ENCODE peak calls at places on chromosome 6, in eight cellular contexts. V is lung microvascular endothelial cell; X is lung; R is GM12865; S is CD8-positive, alpha-beta memory T cell; N is fibroblast of lung; Y is mucosa of descending colon; J is astrocyte of the spinal cord. C is an unnamed sample.
A peak's percentile ranks its signal among the peaks of the same experiment; 100 is the strongest.

GRCh38 chr6:28580484-28580883 is 54.8 kb downstream of the GPX5 start:
- DNase-seq in V (no peak), J (no peak), X (no peak), S (no peak), R (no peak), Y (no peak), N (no peak), C (peak; percentile 29)

GRCh38 chr6:145233955-145234354 is 501.4 kb downstream of the EPM2A start:
- DNase-seq in Y (no peak), V (no peak), S (no peak), R (no peak), X (no peak), N (no peak), J (no peak), C (no peak)

GRCh38 chr6:352896-353470 is 38.6 kb upstream of the IRF4 start:
- DNase-seq in X (no peak), Y (no peak), S (no peak), V (no peak), N (no peak), J (no peak), R (no peak), C (no peak)

GRCh38 chr6:20900396-20901160 is 366.3 kb downstream of the CDKAL1 start:
- DNase-seq in S (no peak), J (no peak), N (no peak), V (no peak), R (peak; percentile 77), Y (no peak), X (no peak), C (no peak)

GRCh38 chr6:43376551-43376981 is 7.1 kb upstream of the ZNF318 start:
- DNase-seq in N (no peak), X (no peak), S (no peak), Y (no peak), J (no peak), V (no peak), R (peak; percentile 87), C (no peak)

GRCh38 chr6:157873735-157874344 is 50.8 kb downstream of the SNX9 start:
- DNase-seq in X (peak; percentile 70), S (peak; percentile 61), N (peak; percentile 76), V (peak; percentile 81), J (peak; percentile 73), R (peak; percentile 85), Y (peak; percentile 91), C (peak; percentile 50)

GRCh38 chr6:159760602-159761057 is 1.2 kb upstream of the ACAT2 start:
- DNase-seq in J (peak; percentile 50), Y (no peak), V (peak; percentile 56), S (no peak), N (peak; percentile 31), X (no peak), R (no peak), C (peak; percentile 37)

GRCh38 chr6:165889636-165890403 is 226.8 kb upstream of the PDE10A start:
- DNase-seq in J (peak; percentile 48), R (peak; percentile 35), S (no peak), V (no peak), Y (peak; percentile 16), N (peak; percentile 60), X (no peak), C (no peak)

GRCh38 chr6:44268095-44268628 is 2.1 kb upstream of the TMEM151B start:
- DNase-seq in X (peak; percentile 61), R (peak; percentile 73), N (peak; percentile 51), V (peak; percentile 55), S (peak; percentile 39), J (peak; percentile 38), Y (peak; percentile 83), C (no peak)

GRCh38 chr6:30100585-30101422 is 12.1 kb downstream of the TRIM31 start:
- DNase-seq in X (peak; percentile 38), Y (peak; percentile 79), R (no peak), S (peak; percentile 13), N (no peak), V (no peak), J (no peak), C (no peak)

GRCh38 chr6:106702451-106703110 is 73.2 kb downstream of the QRSL1 start:
- DNase-seq in Y (peak; percentile 28), X (no peak), R (peak; percentile 89), V (no peak), J (no peak), S (no peak), N (no peak), C (no peak)

GRCh38 chr6:168192901-168193815 is 114.1 kb upstream of the FRMD1 start:
- DNase-seq in V (no peak), N (no peak), Y (no peak), J (no peak), S (no peak), R (no peak), X (no peak), C (no peak)

GRCh38 chr6:36015666-36016065 is 8.8 kb downstream of the SLC26A8 start:
- DNase-seq in R (no peak), S (no peak), N (no peak), V (no peak), X (no peak), Y (no peak), J (no peak), C (no peak)

GRCh38 chr6:154039231-154039842 is at the start of gene OPRM1:
- DNase-seq in S (no peak), Y (peak; percentile 9), V (peak; percentile 11), J (peak; percentile 40), X (no peak), R (peak; percentile 22), N (peak; percentile 11), C (no peak)

GRCh38 chr6:63634630-63635029 is 972 bp upstream of the PHF3 start:
- DNase-seq in J (peak; percentile 20), S (no peak), X (no peak), V (no peak), R (no peak), Y (no peak), N (no peak), C (no peak)

GRCh38 chr6:105795913-105796517 is 290.1 kb upstream of the PRDM1 start:
- DNase-seq in V (no peak), X (no peak), R (no peak), S (no peak), N (no peak), Y (no peak), J (no peak), C (no peak)

GRCh38 chr6:82045965-82046756 is 201.4 kb downstream of the IBTK start:
- DNase-seq in V (no peak), S (no peak), X (no peak), J (peak; percentile 92), Y (no peak), N (peak; percentile 78), R (no peak), C (peak; percentile 84)

GRCh38 chr6:56091159-56091869 is 156.1 kb downstream of the COL21A1 start:
- DNase-seq in N (peak; percentile 91), J (peak; percentile 94), S (no peak), Y (no peak), X (no peak), V (peak; percentile 78), R (no peak), C (peak; percentile 80)

GRCh38 chr6:166488701-166489100 is 97.8 kb downstream of the RAMACL start:
- DNase-seq in Y (no peak), S (no peak), N (no peak), X (no peak), J (no peak), V (no peak), R (no peak), C (no peak)

GRCh38 chr6:33962186-33962585 is 158.4 kb upstream of the MLN start:
- DNase-seq in V (no peak), J (no peak), N (peak; percentile 15), Y (no peak), X (no peak), R (no peak), S (no peak), C (peak; percentile 28)

GRCh38 chr6:154596701-154597100 is 86.2 kb upstream of the CNKSR3 start:
- DNase-seq in N (no peak), J (no peak), Y (no peak), V (no peak), R (no peak), X (no peak), S (no peak), C (no peak)

GRCh38 chr6:98777762-98778161 is 56.6 kb upstream of the POU3F2 start:
- DNase-seq in X (no peak), N (no peak), R (peak; percentile 72), Y (no peak), V (no peak), J (no peak), S (no peak), C (no peak)

GRCh38 chr6:137810554-137811120 is 56.4 kb upstream of the TNFAIP3 start:
- DNase-seq in Y (no peak), N (no peak), R (no peak), X (no peak), S (no peak), V (no peak), J (no peak), C (no peak)

GRCh38 chr6:136527831-136528230 is 22.4 kb downstream of the MAP7 start:
- DNase-seq in X (no peak), S (no peak), N (no peak), V (no peak), Y (no peak), J (no peak), R (no peak), C (no peak)

GRCh38 chr6:5124526-5124925 is 39.4 kb downstream of the PPP1R3G start:
- DNase-seq in J (no peak), X (no peak), S (no peak), Y (no peak), R (no peak), V (no peak), N (no peak), C (no peak)

GRCh38 chr6:157550114-157550989 is 169.4 kb downstream of the ZDHHC14 start:
- DNase-seq in X (no peak), Y (no peak), V (no peak), N (no peak), S (peak; percentile 13), R (peak; percentile 80), J (no peak), C (no peak)

GRCh38 chr6:157984686-157985225 is 3.1 kb downstream of the SYNJ2 start:
- DNase-seq in V (peak; percentile 20), J (no peak), S (no peak), R (no peak), N (no peak), X (no peak), Y (no peak), C (no peak)

GRCh38 chr6:137145421-137145820 is 28.0 kb downstream of the IL22RA2 start:
- DNase-seq in S (no peak), J (no peak), R (no peak), N (no peak), V (no peak), Y (no peak), X (no peak), C (peak; percentile 43)

GRCh38 chr6:124943658-124944057 is 18.6 kb upstream of the RNF217 start:
- DNase-seq in Y (no peak), J (no peak), N (no peak), R (no peak), X (no peak), S (no peak), V (no peak), C (peak; percentile 57)

GRCh38 chr6:44275749-44276648 is 5.7 kb downstream of the TMEM151B start:
- DNase-seq in J (no peak), Y (no peak), N (no peak), V (no peak), X (no peak), R (no peak), S (no peak), C (no peak)

GRCh38 chr6:63640062-63640461 is 4.5 kb downstream of the PHF3 start:
- DNase-seq in N (peak; percentile 50), V (peak; percentile 7), J (peak; percentile 42), Y (no peak), S (no peak), X (no peak), R (no peak), C (peak; percentile 88)

GRCh38 chr6:6556738-6557503 is 31.6 kb upstream of the LY86 start:
- DNase-seq in J (peak; percentile 2), Y (peak; percentile 51), N (peak; percentile 12), S (no peak), V (peak; percentile 58), X (no peak), R (peak; percentile 73), C (no peak)

GRCh38 chr6:110432285-110432899 is 17.0 kb upstream of the DDO start:
- DNase-seq in S (no peak), N (no peak), R (no peak), J (no peak), Y (no peak), V (no peak), X (no peak), C (no peak)

GRCh38 chr6:136063095-136063494 is 187.0 kb downstream of the MTFR2 start:
- DNase-seq in Y (no peak), X (no peak), V (no peak), S (no peak), R (no peak), N (peak; percentile 34), J (peak; percentile 77), C (no peak)

C was measured in HCEC 1CT.